ENCODE peak calls at places on chromosome 22, in ten cellular contexts. Y is aorta; S is adrenal gland; X is WERI-Rb-1; E is sigmoid colon; H is small intestine; I is GM23338; Q is HCT116; A is CD8-positive, alpha-beta T cell; P is hepatocyte. B is an unnamed sample.

GRCh38 chr22:23213581-23214341 is 33.5 kb downstream of the BCR start:
- DNase-seq in A (no peak), Q (no peak), H (no peak), E (no peak), Y (peak; percentile 10), P (no peak), S (no peak), I (no peak), X (no peak), B (no peak)

GRCh38 chr22:42869888-42870480 is 12.9 kb upstream of the ARFGAP3 start:
- DNase-seq in H (no peak), S (no peak), Y (no peak), Q (no peak), A (no peak), I (no peak), P (no peak), X (no peak), E (no peak), B (peak; percentile 47)

GRCh38 chr22:49936973-49937757 is 18.7 kb downstream of the CRELD2 start:
- DNase-seq in I (no peak), Q (no peak), S (no peak), H (no peak), Y (no peak), E (no peak), A (no peak), P (peak; percentile 33), X (no peak), B (peak; percentile 57)

GRCh38 chr22:29216011-29216872 is 10.5 kb downstream of the EMID1 start:
- DNase-seq in Q (no peak), A (no peak), E (peak; percentile 47), X (no peak), H (no peak), P (no peak), I (no peak), S (no peak), Y (peak; percentile 36), B (peak; percentile 60)

GRCh38 chr22:50569041-50569459 is 6.3 kb upstream of the SYCE3 start:
- DNase-seq in X (no peak), P (peak; percentile 55), A (no peak), S (no peak), I (no peak), Q (no peak), H (peak; percentile 75), Y (peak; percentile 11), E (peak; percentile 57), B (peak; percentile 23)

GRCh38 chr22:47716890-47717615 is 954.6 kb downstream of the TBC1D22A start:
- DNase-seq in Y (no peak), E (no peak), I (no peak), X (no peak), A (no peak), S (no peak), H (no peak), Q (no peak), P (no peak), B (no peak)

GRCh38 chr22:36180928-36181327 is 20.4 kb upstream of the APOL3 start:
- DNase-seq in I (no peak), H (no peak), S (peak; percentile 52), A (no peak), Y (no peak), Q (no peak), E (no peak), P (no peak), X (no peak), B (no peak)

GRCh38 chr22:46010177-46010867 is 33.4 kb upstream of the WNT7B start:
- DNase-seq in P (no peak), A (no peak), E (peak; percentile 63), H (no peak), X (no peak), Y (no peak), Q (no peak), S (peak; percentile 53), I (no peak), B (no peak)

GRCh38 chr22:42270178-42270511 is 308 bp downstream of the TCF20 start:
- DNase-seq in X (peak; percentile 57), H (peak; percentile 43), I (peak; percentile 70), E (no peak), P (no peak), Q (peak; percentile 2), S (no peak), A (peak; percentile 67), Y (no peak), B (peak; percentile 97)

GRCh38 chr22:28075260-28075981 is 156.4 kb upstream of the PITPNB start:
- DNase-seq in P (peak; percentile 53), Q (no peak), I (no peak), X (peak; percentile 11), Y (peak; percentile 58), S (peak; percentile 86), E (peak; percentile 71), H (peak; percentile 90), A (no peak), B (no peak)

GRCh38 chr22:37259540-37260029 is 15.5 kb upstream of the RAC2 start:
- DNase-seq in Y (peak; percentile 44), A (no peak), I (peak; percentile 81), Q (peak; percentile 54), S (no peak), E (no peak), P (peak; percentile 75), X (peak; percentile 71), H (peak; percentile 25), B (peak; percentile 67)

GRCh38 chr22:17570851-17571631 is 7.7 kb downstream of the SLC25A18 start:
- DNase-seq in E (peak; percentile 98), S (peak; percentile 86), I (no peak), A (no peak), Y (no peak), H (peak; percentile 12), P (peak; percentile 49), X (no peak), Q (no peak), B (no peak)
- H3K4me3 ChIP-seq in E (peak overlapping the region; percentile 37), S (no peak overlapping the region), I (no peak overlapping the region), A (no peak overlapping the region), Y (peak overlapping the region; percentile 43), H (no peak overlapping the region), P (no peak overlapping the region), X (no peak overlapping the region), Q (no peak overlapping the region), B (no peak overlapping the region)

GRCh38 chr22:31448382-31448781 is 41.3 kb downstream of the EIF4ENIF1 start:
- DNase-seq in H (no peak), P (no peak), A (no peak), X (no peak), S (no peak), Y (no peak), I (no peak), Q (no peak), E (no peak), B (no peak)

GRCh38 chr22:31446767-31447166 is 42.9 kb downstream of the EIF4ENIF1 start:
- DNase-seq in Y (no peak), A (no peak), E (no peak), S (peak; percentile 13), P (no peak), H (no peak), X (no peak), I (no peak), Q (no peak), B (no peak)

GRCh38 chr22:31447337-31447736 is 42.3 kb downstream of the EIF4ENIF1 start:
- DNase-seq in P (no peak), E (no peak), A (no peak), X (no peak), H (no peak), I (no peak), S (peak; percentile 70), Q (no peak), Y (no peak), B (no peak)

GRCh38 chr22:31451709-31452571 is 37.7 kb downstream of the EIF4ENIF1 start:
- DNase-seq in A (no peak), Q (peak; percentile 21), Y (no peak), E (no peak), P (peak; percentile 28), S (no peak), H (peak; percentile 46), I (peak; percentile 67), X (peak; percentile 21), B (peak; percentile 59)

DNA sequence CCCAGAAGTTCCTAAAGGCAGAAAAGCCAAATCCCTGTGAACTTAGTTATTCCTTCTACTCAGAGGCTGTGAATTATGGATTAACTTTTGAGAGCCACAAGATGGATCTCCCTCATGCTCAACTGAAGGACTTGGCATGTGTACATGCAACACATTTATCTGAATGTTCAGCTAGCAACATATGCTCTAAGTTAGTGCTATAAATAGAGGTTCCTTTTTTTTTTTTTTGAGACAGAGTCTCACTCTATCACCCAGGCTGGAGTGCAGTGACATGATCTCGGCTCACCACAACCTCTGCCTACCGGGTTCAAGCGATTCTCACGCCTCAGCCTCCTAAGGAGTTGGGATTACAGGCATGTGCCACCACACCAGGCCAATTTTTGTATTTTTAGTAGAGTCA is 40.1 kb downstream of the EIF4ENIF1 start:
- DNase-seq in X (no peak), A (no peak), P (no peak), S (no peak), Q (no peak), H (no peak), E (no peak), I (no peak), Y (no peak), B (no peak)
- H3K36me3 ChIP-seq in X (peaks cover 69% of the 10 kb centered on the region), A (peaks cover 9% of the 10 kb centered on the region), P (no peaks in the 10 kb centered on the region), S (peaks cover 35% of the 10 kb centered on the region), Q (peaks cover 13% of the 10 kb centered on the region), H (peaks cover 15% of the 10 kb centered on the region), E (peaks cover 25% of the 10 kb centered on the region), I (peaks cover 7% of the 10 kb centered on the region), Y (peaks cover 18% of the 10 kb centered on the region), B (peaks cover 5% of the 10 kb centered on the region)

GRCh38 chr22:32880531-32880905 is 79.0 kb downstream of the TIMP3 start:
- DNase-seq in A (no peak), E (no peak), Y (no peak), X (no peak), S (no peak), Q (no peak), H (no peak), I (no peak), P (no peak), B (no peak)
- H3K4me3 ChIP-seq in A (no peak overlapping the region), E (no peak overlapping the region), Y (no peak overlapping the region), X (no peak overlapping the region), S (no peak overlapping the region), Q (no peak overlapping the region), H (no peak overlapping the region), I (no peak overlapping the region), P (no peak overlapping the region), B (no peak overlapping the region)

GRCh38 chr22:43994416-43994815 is 29.7 kb upstream of the PARVB start:
- DNase-seq in S (no peak), E (peak; percentile 56), A (no peak), Q (no peak), P (no peak), I (no peak), X (no peak), H (no peak), Y (no peak), B (no peak)

GRCh38 chr22:43995057-43995685 is 28.9 kb upstream of the PARVB start:
- DNase-seq in Q (no peak), Y (no peak), P (no peak), S (no peak), X (no peak), H (no peak), A (no peak), E (peak; percentile 58), I (no peak), B (no peak)

GRCh38 chr22:43996981-43997265 is 27.2 kb upstream of the PARVB start:
- DNase-seq in S (no peak), Q (no peak), A (no peak), X (peak; percentile 76), I (peak; percentile 71), H (no peak), P (no peak), Y (no peak), E (peak; percentile 46), B (peak; percentile 88)

GRCh38 chr22:43995798-43996169 is 28.3 kb upstream of the PARVB start:
- DNase-seq in Y (no peak), S (no peak), E (no peak), Q (no peak), I (no peak), H (no peak), X (no peak), A (no peak), P (no peak), B (no peak)

GRCh38 chr22:43996170-43996980 is 27.7 kb upstream of the PARVB start:
- DNase-seq in H (peak; percentile 25), I (no peak), Y (peak; percentile 81), A (peak; percentile 82), S (peak; percentile 62), P (no peak), X (no peak), E (peak; percentile 73), Q (no peak), B (no peak)
- H3K36me3 ChIP-seq in H (peaks cover 11% of the 10 kb centered on the region), I (peaks cover 8% of the 10 kb centered on the region), Y (peaks cover 15% of the 10 kb centered on the region), A (peaks cover 9% of the 10 kb centered on the region), S (peaks cover 30% of the 10 kb centered on the region), P (no peaks in the 10 kb centered on the region), X (peaks cover 55% of the 10 kb centered on the region), E (peaks cover 23% of the 10 kb centered on the region), Q (peaks cover 28% of the 10 kb centered on the region), B (peaks cover 19% of the 10 kb centered on the region)

B was measured in H7.